ENCODE peak calls at places on chromosomes 7 and 10, in seven cellular contexts. One of them, this sample, is unnamed.

GRCh38 chr10:93436577-93436976 is 45.6 kb downstream of the MYOF start:
- DNase-seq in left lung: no peak
- DNase-seq in tibial artery: peak
- DNase-seq in AG09309: peak
- DNase-seq in psoas muscle: peak
- DNase-seq in tibial nerve: peak
- DNase-seq in thoracic aorta: peak
- DNase-seq in this sample: peak

GRCh38 chr7:95596183-95597135 is at the start of gene PDK4:
- DNase-seq in left lung: peak
- DNase-seq in tibial artery: peak
- DNase-seq in AG09309: no peak
- DNase-seq in psoas muscle: peak
- DNase-seq in tibial nerve: peak
- DNase-seq in thoracic aorta: peak
- DNase-seq in this sample: peak

GRCh38 chr7:92835851-92836488 is 403 bp downstream of the CDK6 start:
- DNase-seq in left lung: peak
- DNase-seq in tibial artery: peak
- DNase-seq in AG09309: no peak
- DNase-seq in psoas muscle: peak
- DNase-seq in tibial nerve: no peak
- DNase-seq in thoracic aorta: no peak
- DNase-seq in this sample: peak

GRCh38 chr10:112955736-112956421 is 5.8 kb downstream of the TCF7L2 start:
- DNase-seq in left lung: no peak
- DNase-seq in tibial artery: peak
- DNase-seq in AG09309: peak
- DNase-seq in psoas muscle: no peak
- DNase-seq in tibial nerve: no peak
- DNase-seq in thoracic aorta: no peak
- DNase-seq in this sample: peak

GRCh38 chr7:28942158-28942557 is 16.0 kb downstream of the TRIL start:
- DNase-seq in left lung: no peak
- DNase-seq in tibial artery: no peak
- DNase-seq in AG09309: no peak
- DNase-seq in psoas muscle: no peak
- DNase-seq in tibial nerve: no peak
- DNase-seq in thoracic aorta: no peak
- DNase-seq in this sample: no peak

GRCh38 chr10:32979041-32979440 is 21.0 kb upstream of the ITGB1 start:
- DNase-seq in left lung: no peak
- DNase-seq in tibial artery: no peak
- DNase-seq in AG09309: peak
- DNase-seq in psoas muscle: no peak
- DNase-seq in tibial nerve: no peak
- DNase-seq in thoracic aorta: no peak
- DNase-seq in this sample: peak

GRCh38 chr7:104341545-104341944 is 13.1 kb downstream of the LHFPL3 start:
- DNase-seq in left lung: no peak
- DNase-seq in tibial artery: no peak
- DNase-seq in AG09309: no peak
- DNase-seq in psoas muscle: no peak
- DNase-seq in tibial nerve: no peak
- DNase-seq in thoracic aorta: no peak
- DNase-seq in this sample: no peak

GRCh38 chr7:84393776-84394175 is 199.2 kb upstream of the SEMA3A start:
- DNase-seq in left lung: no peak
- DNase-seq in tibial artery: no peak
- DNase-seq in AG09309: peak
- DNase-seq in psoas muscle: no peak
- DNase-seq in tibial nerve: no peak
- DNase-seq in thoracic aorta: no peak
- DNase-seq in this sample: no peak

GRCh38 chr7:131424219-131424822 is 96.6 kb downstream of the MKLN1 start:
- DNase-seq in left lung: no peak
- DNase-seq in tibial artery: no peak
- DNase-seq in AG09309: peak
- DNase-seq in psoas muscle: no peak
- DNase-seq in tibial nerve: no peak
- DNase-seq in thoracic aorta: no peak
- DNase-seq in this sample: peak

GRCh38 chr7:32204361-32205018 is 134.3 kb upstream of the PDE1C start:
- DNase-seq in left lung: no peak
- DNase-seq in tibial artery: peak
- DNase-seq in AG09309: peak
- DNase-seq in psoas muscle: peak
- DNase-seq in tibial nerve: peak
- DNase-seq in thoracic aorta: no peak
- DNase-seq in this sample: peak

GRCh38 chr10:14247650-14248258 is 83.0 kb downstream of the FRMD4A start:
- DNase-seq in left lung: no peak
- DNase-seq in tibial artery: no peak
- DNase-seq in AG09309: no peak
- DNase-seq in psoas muscle: peak
- DNase-seq in tibial nerve: no peak
- DNase-seq in thoracic aorta: no peak
- DNase-seq in this sample: no peak

GRCh38 chr7:31776616-31777015 is 89.6 kb downstream of the PPP1R17 start:
- DNase-seq in left lung: no peak
- DNase-seq in tibial artery: no peak
- DNase-seq in AG09309: peak
- DNase-seq in psoas muscle: no peak
- DNase-seq in tibial nerve: no peak
- DNase-seq in thoracic aorta: no peak
- DNase-seq in this sample: peak

GRCh38 chr10:82942572-82943091 is 1067.6 kb downstream of the NRG3 start:
- DNase-seq in left lung: no peak
- DNase-seq in tibial artery: no peak
- DNase-seq in AG09309: peak
- DNase-seq in psoas muscle: peak
- DNase-seq in tibial nerve: peak
- DNase-seq in thoracic aorta: no peak
- DNase-seq in this sample: peak

GRCh38 chr7:41247128-41247865 is 455.6 kb downstream of the INHBA start:
- DNase-seq in left lung: no peak
- DNase-seq in tibial artery: no peak
- DNase-seq in AG09309: no peak
- DNase-seq in psoas muscle: no peak
- DNase-seq in tibial nerve: no peak
- DNase-seq in thoracic aorta: no peak
- DNase-seq in this sample: peak

GRCh38 chr10:3292601-3293000 is 120.0 kb upstream of the PITRM1 start:
- DNase-seq in left lung: no peak
- DNase-seq in tibial artery: no peak
- DNase-seq in AG09309: no peak
- DNase-seq in psoas muscle: no peak
- DNase-seq in tibial nerve: no peak
- DNase-seq in thoracic aorta: no peak
- DNase-seq in this sample: peak

GRCh38 chr7:87345962-87346371 is 503 bp downstream of the CROT start:
- DNase-seq in left lung: no peak
- DNase-seq in tibial artery: no peak
- DNase-seq in AG09309: no peak
- DNase-seq in psoas muscle: no peak
- DNase-seq in tibial nerve: no peak
- DNase-seq in thoracic aorta: no peak
- DNase-seq in this sample: no peak

GRCh38 chr7:17020250-17020649 is 138.5 kb upstream of the AGR3 start:
- DNase-seq in left lung: no peak
- DNase-seq in tibial artery: no peak
- DNase-seq in AG09309: no peak
- DNase-seq in psoas muscle: no peak
- DNase-seq in tibial nerve: no peak
- DNase-seq in thoracic aorta: no peak
- DNase-seq in this sample: no peak

GRCh38 chr10:28853195-28853594 is 175.9 kb downstream of the BAMBI start:
- DNase-seq in left lung: no peak
- DNase-seq in tibial artery: no peak
- DNase-seq in AG09309: no peak
- DNase-seq in psoas muscle: no peak
- DNase-seq in tibial nerve: no peak
- DNase-seq in thoracic aorta: no peak
- DNase-seq in this sample: no peak

GRCh38 chr10:114714281-114714741 is 56.2 kb upstream of the ABLIM1 start:
- DNase-seq in left lung: no peak
- DNase-seq in tibial artery: no peak
- DNase-seq in AG09309: peak
- DNase-seq in psoas muscle: no peak
- DNase-seq in tibial nerve: no peak
- DNase-seq in thoracic aorta: no peak
- DNase-seq in this sample: peak

GRCh38 chr7:142231716-142232115 is 26.1 kb downstream of the PRSS58 start:
- DNase-seq in left lung: no peak
- DNase-seq in tibial artery: no peak
- DNase-seq in AG09309: no peak
- DNase-seq in psoas muscle: no peak
- DNase-seq in tibial nerve: no peak
- DNase-seq in thoracic aorta: no peak
- DNase-seq in this sample: no peak

GRCh38 chr7:801940-802364 is 30.3 kb upstream of the SUN1 start:
- DNase-seq in left lung: no peak
- DNase-seq in tibial artery: peak
- DNase-seq in AG09309: no peak
- DNase-seq in psoas muscle: peak
- DNase-seq in tibial nerve: peak
- DNase-seq in thoracic aorta: no peak
- DNase-seq in this sample: peak

GRCh38 chr10:47378606-47379444 is 5.3 kb downstream of the ZNF488 start:
- DNase-seq in left lung: peak
- DNase-seq in tibial artery: no peak
- DNase-seq in AG09309: no peak
- DNase-seq in psoas muscle: no peak
- DNase-seq in tibial nerve: no peak
- DNase-seq in thoracic aorta: no peak
- DNase-seq in this sample: no peak

GRCh38 chr7:43785425-43785824 is 26.9 kb downstream of the BLVRA start:
- DNase-seq in left lung: no peak
- DNase-seq in tibial artery: peak
- DNase-seq in AG09309: peak
- DNase-seq in psoas muscle: no peak
- DNase-seq in tibial nerve: no peak
- DNase-seq in thoracic aorta: no peak
- DNase-seq in this sample: peak

GRCh38 chr7:102039706-102040105 is 222.3 kb downstream of the CUX1 start:
- DNase-seq in left lung: no peak
- DNase-seq in tibial artery: no peak
- DNase-seq in AG09309: no peak
- DNase-seq in psoas muscle: no peak
- DNase-seq in tibial nerve: no peak
- DNase-seq in thoracic aorta: no peak
- DNase-seq in this sample: no peak

GRCh38 chr10:33126118-33126517 is 168.1 kb upstream of the ITGB1 start:
- DNase-seq in left lung: no peak
- DNase-seq in tibial artery: no peak
- DNase-seq in AG09309: no peak
- DNase-seq in psoas muscle: no peak
- DNase-seq in tibial nerve: no peak
- DNase-seq in thoracic aorta: no peak
- DNase-seq in this sample: peak

GRCh38 chr10:30403494-30403893 is 30.5 kb upstream of the MAP3K8 start:
- DNase-seq in left lung: no peak
- DNase-seq in tibial artery: no peak
- DNase-seq in AG09309: no peak
- DNase-seq in psoas muscle: no peak
- DNase-seq in tibial nerve: no peak
- DNase-seq in thoracic aorta: no peak
- DNase-seq in this sample: no peak
- TF ChIP-seq CTCF in left lung: no peak
- TF ChIP-seq CTCF in tibial artery: no peak
- TF ChIP-seq CTCF in AG09309: no peak
- TF ChIP-seq CTCF in psoas muscle: no peak
- TF ChIP-seq CTCF in tibial nerve: no peak
- TF ChIP-seq CTCF in thoracic aorta: no peak
- TF ChIP-seq CTCF in this sample: no peak

GRCh38 chr7:30502470-30503251 is 2.0 kb downstream of the GGCT start:
- DNase-seq in left lung: no peak
- DNase-seq in tibial artery: no peak
- DNase-seq in AG09309: no peak
- DNase-seq in psoas muscle: no peak
- DNase-seq in tibial nerve: no peak
- DNase-seq in thoracic aorta: no peak
- DNase-seq in this sample: no peak
- H3K4me3 ChIP-seq in left lung: no peak
- H3K4me3 ChIP-seq in tibial artery: no peak
- H3K4me3 ChIP-seq in AG09309: no peak
- H3K4me3 ChIP-seq in psoas muscle: no peak
- H3K4me3 ChIP-seq in tibial nerve: peak
- H3K4me3 ChIP-seq in thoracic aorta: peak
- H3K4me3 ChIP-seq in this sample: no peak

DNA sequence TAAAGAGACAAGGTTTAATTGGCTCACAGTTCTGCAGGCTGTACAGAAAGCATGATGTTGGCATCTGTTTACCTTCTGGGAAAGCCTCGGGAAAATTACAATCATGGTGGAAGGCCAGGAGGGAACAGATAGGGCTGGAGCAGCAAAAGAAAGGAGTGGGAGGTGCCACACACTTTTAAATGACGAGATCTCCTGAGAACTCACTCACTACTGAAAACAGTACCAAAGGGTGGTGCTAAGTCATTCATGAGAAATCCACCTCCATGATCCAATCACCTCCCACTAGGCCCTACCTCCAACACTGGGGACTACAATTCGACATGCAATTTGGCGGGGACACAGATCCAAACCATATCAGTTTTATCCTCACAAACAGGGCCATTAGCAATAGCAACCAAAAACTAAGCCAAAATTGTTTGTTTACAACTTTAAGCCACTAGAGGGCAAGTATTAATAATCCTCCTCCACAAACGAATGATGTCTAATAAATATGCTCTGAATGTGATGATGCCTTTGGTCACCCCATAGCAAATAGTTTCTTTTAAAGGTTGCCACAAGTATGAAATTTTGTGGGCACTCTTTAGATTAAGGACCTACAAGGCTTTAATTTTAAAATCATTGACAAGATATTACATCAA is 129.2 kb upstream of the NRBF2 start:
- DNase-seq in left lung: no peak
- DNase-seq in tibial artery: no peak
- DNase-seq in AG09309: no peak
- DNase-seq in psoas muscle: no peak
- DNase-seq in tibial nerve: no peak
- DNase-seq in thoracic aorta: no peak
- DNase-seq in this sample: no peak
- TF ChIP-seq CTCF in left lung: no peak
- TF ChIP-seq CTCF in tibial artery: no peak
- TF ChIP-seq CTCF in AG09309: no peak
- TF ChIP-seq CTCF in psoas muscle: peak
- TF ChIP-seq CTCF in tibial nerve: peak
- TF ChIP-seq CTCF in thoracic aorta: peak
- TF ChIP-seq CTCF in this sample: peak

DNA sequence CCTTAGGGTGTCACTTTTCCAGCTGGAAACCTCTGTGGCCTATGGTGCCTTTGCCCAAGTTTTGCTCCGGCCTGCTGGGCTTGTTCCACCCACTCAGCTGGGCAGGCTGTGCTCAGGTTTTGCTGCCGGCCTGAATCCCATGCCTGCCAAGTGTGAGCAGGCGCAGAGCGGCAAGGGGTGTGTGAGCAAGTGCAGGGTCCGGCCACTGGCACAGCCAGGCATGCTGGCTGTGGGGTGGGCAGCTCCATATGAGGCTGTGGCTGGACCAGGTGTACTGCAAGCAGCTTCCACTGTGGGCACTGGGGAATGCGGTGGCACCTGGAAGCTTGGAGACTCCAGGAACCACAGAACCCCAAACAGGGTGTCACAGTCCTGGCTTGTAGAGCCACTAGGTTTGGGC is 92.1 kb downstream of the AUTS2 start:
- DNase-seq in left lung: no peak
- DNase-seq in tibial artery: no peak
- DNase-seq in AG09309: no peak
- DNase-seq in psoas muscle: no peak
- DNase-seq in tibial nerve: no peak
- DNase-seq in thoracic aorta: no peak
- DNase-seq in this sample: no peak
- H3K4me3 ChIP-seq in left lung: no peak
- H3K4me3 ChIP-seq in tibial artery: no peak
- H3K4me3 ChIP-seq in AG09309: no peak
- H3K4me3 ChIP-seq in psoas muscle: no peak
- H3K4me3 ChIP-seq in tibial nerve: no peak
- H3K4me3 ChIP-seq in thoracic aorta: no peak
- H3K4me3 ChIP-seq in this sample: no peak